ENCODE peak calls at places on chromosomes 3 and 15, in ten cellular contexts. One of them, this sample, is unnamed.

GRCh38 chr15:23472033-23472432 is 25.0 kb upstream of the GOLGA6L2 start:
- DNase-seq in BE2C: no peak
- DNase-seq in AG04450: no peak
- DNase-seq in left ventricle myocardium inferior: no peak
- DNase-seq in GM12864: no peak
- DNase-seq in body of pancreas: no peak
- DNase-seq in hepatocyte: no peak
- DNase-seq in RWPE1: no peak
- DNase-seq in fibroblast of pulmonary artery: no peak
- DNase-seq in ovary: no peak
- DNase-seq in this sample: no peak

GRCh38 chr15:64095795-64096485 is at the start of gene SNX1:
- DNase-seq in BE2C: peak; percentile 96
- DNase-seq in AG04450: peak; percentile 81
- DNase-seq in left ventricle myocardium inferior: peak; percentile 96
- DNase-seq in GM12864: peak; percentile 83
- DNase-seq in body of pancreas: peak; percentile 96
- DNase-seq in hepatocyte: peak; percentile 97
- DNase-seq in RWPE1: peak; percentile 99
- DNase-seq in fibroblast of pulmonary artery: peak; percentile 96
- DNase-seq in ovary: peak; percentile 97
- DNase-seq in this sample: peak; percentile 58

GRCh38 chr15:92418864-92419263 is 25.2 kb downstream of the ST8SIA2 start:
- DNase-seq in BE2C: no peak
- DNase-seq in AG04450: no peak
- DNase-seq in left ventricle myocardium inferior: no peak
- DNase-seq in GM12864: no peak
- DNase-seq in body of pancreas: no peak
- DNase-seq in hepatocyte: no peak
- DNase-seq in RWPE1: no peak
- DNase-seq in fibroblast of pulmonary artery: no peak
- DNase-seq in ovary: no peak
- DNase-seq in this sample: no peak

GRCh38 chr3:58116161-58116955 is 94.4 kb downstream of the DNASE1L3 start:
- DNase-seq in BE2C: no peak
- DNase-seq in AG04450: no peak
- DNase-seq in left ventricle myocardium inferior: no peak
- DNase-seq in GM12864: peak; percentile 52
- DNase-seq in body of pancreas: no peak
- DNase-seq in hepatocyte: no peak
- DNase-seq in RWPE1: no peak
- DNase-seq in fibroblast of pulmonary artery: no peak
- DNase-seq in ovary: no peak
- DNase-seq in this sample: no peak

GRCh38 chr3:45487508-45487907 is 99.1 kb downstream of the LARS2 start:
- DNase-seq in BE2C: no peak
- DNase-seq in AG04450: no peak
- DNase-seq in left ventricle myocardium inferior: no peak
- DNase-seq in GM12864: no peak
- DNase-seq in body of pancreas: no peak
- DNase-seq in hepatocyte: no peak
- DNase-seq in RWPE1: no peak
- DNase-seq in fibroblast of pulmonary artery: no peak
- DNase-seq in ovary: no peak
- DNase-seq in this sample: no peak

GRCh38 chr3:171878441-171879225 is 35.5 kb downstream of the TMEM212 start:
- DNase-seq in BE2C: no peak
- DNase-seq in AG04450: peak; percentile 10
- DNase-seq in left ventricle myocardium inferior: no peak
- DNase-seq in GM12864: no peak
- DNase-seq in body of pancreas: no peak
- DNase-seq in hepatocyte: no peak
- DNase-seq in RWPE1: no peak
- DNase-seq in fibroblast of pulmonary artery: peak; percentile 84
- DNase-seq in ovary: no peak
- DNase-seq in this sample: no peak

GRCh38 chr3:129330413-129330812 is 51.7 kb downstream of the HMCES start:
- DNase-seq in BE2C: no peak
- DNase-seq in AG04450: no peak
- DNase-seq in left ventricle myocardium inferior: no peak
- DNase-seq in GM12864: no peak
- DNase-seq in body of pancreas: no peak
- DNase-seq in hepatocyte: no peak
- DNase-seq in RWPE1: no peak
- DNase-seq in fibroblast of pulmonary artery: no peak
- DNase-seq in ovary: no peak
- DNase-seq in this sample: no peak

GRCh38 chr3:125165189-125165947 is 47.2 kb downstream of the SLC12A8 start:
- DNase-seq in BE2C: peak; percentile 39
- DNase-seq in AG04450: no peak
- DNase-seq in left ventricle myocardium inferior: peak; percentile 53
- DNase-seq in GM12864: no peak
- DNase-seq in body of pancreas: no peak
- DNase-seq in hepatocyte: peak; percentile 41
- DNase-seq in RWPE1: no peak
- DNase-seq in fibroblast of pulmonary artery: peak; percentile 66
- DNase-seq in ovary: peak; percentile 35
- DNase-seq in this sample: no peak

GRCh38 chr3:37116998-37117397 is 57.4 kb downstream of the LRRFIP2 start:
- DNase-seq in BE2C: no peak
- DNase-seq in AG04450: no peak
- DNase-seq in left ventricle myocardium inferior: no peak
- DNase-seq in GM12864: no peak
- DNase-seq in body of pancreas: no peak
- DNase-seq in hepatocyte: no peak
- DNase-seq in RWPE1: no peak
- DNase-seq in fibroblast of pulmonary artery: no peak
- DNase-seq in ovary: no peak
- DNase-seq in this sample: no peak

GRCh38 chr3:185371683-185372082 is 8.7 kb downstream of the MAP3K13 start:
- DNase-seq in BE2C: peak; percentile 79
- DNase-seq in AG04450: no peak
- DNase-seq in left ventricle myocardium inferior: no peak
- DNase-seq in GM12864: no peak
- DNase-seq in body of pancreas: no peak
- DNase-seq in hepatocyte: no peak
- DNase-seq in RWPE1: no peak
- DNase-seq in fibroblast of pulmonary artery: no peak
- DNase-seq in ovary: no peak
- DNase-seq in this sample: no peak

GRCh38 chr3:69787436-69788168 is 48.3 kb downstream of the MITF start:
- DNase-seq in BE2C: no peak
- DNase-seq in AG04450: peak; percentile 29
- DNase-seq in left ventricle myocardium inferior: no peak
- DNase-seq in GM12864: no peak
- DNase-seq in body of pancreas: no peak
- DNase-seq in hepatocyte: peak; percentile 31
- DNase-seq in RWPE1: peak; percentile 64
- DNase-seq in fibroblast of pulmonary artery: peak; percentile 61
- DNase-seq in ovary: no peak
- DNase-seq in this sample: no peak

GRCh38 chr15:95668201-95668600 is 662.3 kb upstream of the NR2F2 start:
- DNase-seq in BE2C: no peak
- DNase-seq in AG04450: no peak
- DNase-seq in left ventricle myocardium inferior: no peak
- DNase-seq in GM12864: no peak
- DNase-seq in body of pancreas: no peak
- DNase-seq in hepatocyte: no peak
- DNase-seq in RWPE1: no peak
- DNase-seq in fibroblast of pulmonary artery: no peak
- DNase-seq in ovary: no peak
- DNase-seq in this sample: no peak

GRCh38 chr3:9146367-9147071 is 102.9 kb downstream of the SRGAP3 start:
- DNase-seq in BE2C: no peak
- DNase-seq in AG04450: no peak
- DNase-seq in left ventricle myocardium inferior: no peak
- DNase-seq in GM12864: no peak
- DNase-seq in body of pancreas: no peak
- DNase-seq in hepatocyte: no peak
- DNase-seq in RWPE1: no peak
- DNase-seq in fibroblast of pulmonary artery: no peak
- DNase-seq in ovary: no peak
- DNase-seq in this sample: no peak

GRCh38 chr3:186570096-186570940 is at the start of gene DNAJB11:
- DNase-seq in BE2C: peak; percentile 99
- DNase-seq in AG04450: peak; percentile 99
- DNase-seq in left ventricle myocardium inferior: peak; percentile 99
- DNase-seq in GM12864: peak; percentile 100
- DNase-seq in body of pancreas: peak; percentile 100
- DNase-seq in hepatocyte: peak; percentile 99
- DNase-seq in RWPE1: peak; percentile 100
- DNase-seq in fibroblast of pulmonary artery: peak; percentile 100
- DNase-seq in ovary: peak; percentile 98
- DNase-seq in this sample: peak; percentile 99

GRCh38 chr3:63874769-63875168 is 11.1 kb downstream of the ATXN7 start:
- DNase-seq in BE2C: no peak
- DNase-seq in AG04450: no peak
- DNase-seq in left ventricle myocardium inferior: no peak
- DNase-seq in GM12864: no peak
- DNase-seq in body of pancreas: no peak
- DNase-seq in hepatocyte: no peak
- DNase-seq in RWPE1: no peak
- DNase-seq in fibroblast of pulmonary artery: no peak
- DNase-seq in ovary: no peak
- DNase-seq in this sample: no peak
- TF ChIP-seq CTCF in BE2C: no peak
- TF ChIP-seq CTCF in AG04450: no peak
- TF ChIP-seq CTCF in left ventricle myocardium inferior: no peak
- TF ChIP-seq CTCF in GM12864: no peak
- TF ChIP-seq CTCF in body of pancreas: no peak
- TF ChIP-seq CTCF in hepatocyte: no peak
- TF ChIP-seq CTCF in RWPE1: no peak
- TF ChIP-seq CTCF in fibroblast of pulmonary artery: no peak
- TF ChIP-seq CTCF in ovary: no peak
- TF ChIP-seq CTCF in this sample: no peak

GRCh38 chr15:65832549-65833364 is 36.5 kb upstream of the RAB11A start:
- DNase-seq in BE2C: peak; percentile 94
- DNase-seq in AG04450: peak; percentile 41
- DNase-seq in left ventricle myocardium inferior: peak; percentile 74
- DNase-seq in GM12864: no peak
- DNase-seq in body of pancreas: peak; percentile 98
- DNase-seq in hepatocyte: peak; percentile 93
- DNase-seq in RWPE1: peak; percentile 84
- DNase-seq in fibroblast of pulmonary artery: peak; percentile 95
- DNase-seq in ovary: peak; percentile 88
- DNase-seq in this sample: peak; percentile 65
- TF ChIP-seq CTCF in BE2C: peak; percentile 14
- TF ChIP-seq CTCF in AG04450: peak; percentile 35
- TF ChIP-seq CTCF in left ventricle myocardium inferior: no peak
- TF ChIP-seq CTCF in GM12864: no peak
- TF ChIP-seq CTCF in body of pancreas: peak; percentile 51
- TF ChIP-seq CTCF in hepatocyte: peak; percentile 19
- TF ChIP-seq CTCF in RWPE1: peak; percentile 23
- TF ChIP-seq CTCF in fibroblast of pulmonary artery: peak; percentile 24
- TF ChIP-seq CTCF in ovary: no peak
- TF ChIP-seq CTCF in this sample: peak; percentile 36

DNA sequence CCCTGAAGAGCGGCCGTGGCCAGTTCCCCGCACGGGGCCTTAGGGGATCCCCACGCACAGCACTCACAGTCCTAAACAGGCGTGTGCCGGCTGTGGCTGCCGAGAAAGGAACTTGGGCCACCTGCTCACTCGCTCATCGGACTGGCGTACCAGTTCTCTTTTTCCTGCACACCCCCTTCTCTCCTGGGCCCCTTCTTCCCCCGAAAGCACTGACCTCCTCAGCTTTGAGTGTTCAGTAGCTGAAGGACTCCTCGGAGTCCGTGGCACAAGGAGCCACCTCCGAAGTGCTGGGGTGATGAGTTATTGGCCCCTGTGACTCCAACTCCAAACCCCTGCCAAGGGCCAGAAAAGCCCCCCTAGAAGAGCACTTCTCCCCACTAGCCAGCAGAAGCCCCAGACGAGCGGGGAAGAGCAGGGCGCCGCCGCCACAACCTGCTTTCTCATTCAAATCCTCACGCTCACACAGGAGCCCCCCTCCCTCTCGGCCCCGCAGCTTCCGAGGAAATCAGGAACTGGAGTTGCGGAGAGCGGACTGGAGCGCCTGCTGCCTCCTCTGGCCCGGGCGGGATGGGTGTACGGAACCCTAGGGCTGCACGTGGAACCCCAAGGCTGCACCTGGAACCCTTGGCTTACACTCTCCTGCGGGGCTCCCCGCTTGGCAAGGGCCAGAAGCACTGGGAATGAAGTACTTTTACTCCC is at the start of gene PLCH1:
- DNase-seq in BE2C: peak; percentile 74
- DNase-seq in AG04450: no peak
- DNase-seq in left ventricle myocardium inferior: peak; percentile 55
- DNase-seq in GM12864: no peak
- DNase-seq in body of pancreas: peak; percentile 82
- DNase-seq in hepatocyte: peak; percentile 81
- DNase-seq in RWPE1: peak; percentile 38
- DNase-seq in fibroblast of pulmonary artery: peak; percentile 44
- DNase-seq in ovary: peak; percentile 53
- DNase-seq in this sample: no peak
- TF ChIP-seq CTCF in BE2C: no peak
- TF ChIP-seq CTCF in AG04450: no peak
- TF ChIP-seq CTCF in left ventricle myocardium inferior: no peak
- TF ChIP-seq CTCF in GM12864: no peak
- TF ChIP-seq CTCF in body of pancreas: no peak
- TF ChIP-seq CTCF in hepatocyte: no peak
- TF ChIP-seq CTCF in RWPE1: no peak
- TF ChIP-seq CTCF in fibroblast of pulmonary artery: no peak
- TF ChIP-seq CTCF in ovary: no peak
- TF ChIP-seq CTCF in this sample: no peak

GRCh38 chr3:39101022-39101689 is 6.3 kb downstream of the GORASP1 start:
- DNase-seq in BE2C: peak; percentile 28
- DNase-seq in AG04450: no peak
- DNase-seq in left ventricle myocardium inferior: no peak
- DNase-seq in GM12864: no peak
- DNase-seq in body of pancreas: peak; percentile 46
- DNase-seq in hepatocyte: peak; percentile 64
- DNase-seq in RWPE1: peak; percentile 62
- DNase-seq in fibroblast of pulmonary artery: peak; percentile 49
- DNase-seq in ovary: no peak
- DNase-seq in this sample: no peak

GRCh38 chr3:39100500-39100886 is 6.9 kb downstream of the GORASP1 start:
- DNase-seq in BE2C: no peak
- DNase-seq in AG04450: no peak
- DNase-seq in left ventricle myocardium inferior: no peak
- DNase-seq in GM12864: no peak
- DNase-seq in body of pancreas: no peak
- DNase-seq in hepatocyte: no peak
- DNase-seq in RWPE1: no peak
- DNase-seq in fibroblast of pulmonary artery: no peak
- DNase-seq in ovary: no peak
- DNase-seq in this sample: no peak

GRCh38 chr3:39103791-39104552 is 3.5 kb downstream of the GORASP1 start:
- DNase-seq in BE2C: no peak
- DNase-seq in AG04450: no peak
- DNase-seq in left ventricle myocardium inferior: no peak
- DNase-seq in GM12864: no peak
- DNase-seq in body of pancreas: no peak
- DNase-seq in hepatocyte: no peak
- DNase-seq in RWPE1: no peak
- DNase-seq in fibroblast of pulmonary artery: no peak
- DNase-seq in ovary: no peak
- DNase-seq in this sample: no peak

GRCh38 chr3:39103324-39103693 is 4.1 kb downstream of the GORASP1 start:
- DNase-seq in BE2C: no peak
- DNase-seq in AG04450: no peak
- DNase-seq in left ventricle myocardium inferior: no peak
- DNase-seq in GM12864: no peak
- DNase-seq in body of pancreas: no peak
- DNase-seq in hepatocyte: no peak
- DNase-seq in RWPE1: no peak
- DNase-seq in fibroblast of pulmonary artery: no peak
- DNase-seq in ovary: no peak
- DNase-seq in this sample: no peak

GRCh38 chr3:39102504-39103323 is 4.7 kb downstream of the GORASP1 start:
- DNase-seq in BE2C: no peak
- DNase-seq in AG04450: no peak
- DNase-seq in left ventricle myocardium inferior: no peak
- DNase-seq in GM12864: no peak
- DNase-seq in body of pancreas: no peak
- DNase-seq in hepatocyte: no peak
- DNase-seq in RWPE1: no peak
- DNase-seq in fibroblast of pulmonary artery: no peak
- DNase-seq in ovary: no peak
- DNase-seq in this sample: no peak
- TF ChIP-seq CTCF in BE2C: no peak
- TF ChIP-seq CTCF in AG04450: no peak
- TF ChIP-seq CTCF in left ventricle myocardium inferior: no peak
- TF ChIP-seq CTCF in GM12864: no peak
- TF ChIP-seq CTCF in body of pancreas: no peak
- TF ChIP-seq CTCF in hepatocyte: no peak
- TF ChIP-seq CTCF in RWPE1: no peak
- TF ChIP-seq CTCF in fibroblast of pulmonary artery: no peak
- TF ChIP-seq CTCF in ovary: no peak
- TF ChIP-seq CTCF in this sample: no peak

This sample was measured in BJ.